ENCODE peak calls at places on chromosomes 5 and 9, in six cellular contexts. B, C, W, O, E and P are unnamed samples. For H3K4me1, the result is how much of the 10 kb centered on the place peaks cover.

GRCh38 chr9:134944351-134944802 is 26.7 kb upstream of the FCN1 start:
- DNase-seq in B (no peak), C (no peak), W (no peak), O (peak), E (no peak), P (no peak)

GRCh38 chr5:51468196-51468595 is 84.9 kb downstream of the ISL1 start:
- DNase-seq in B (peak), C (no peak), W (no peak), O (no peak), E (no peak), P (no peak)

GRCh38 chr5:7850533-7851239 is at the start of gene CFAP90:
- DNase-seq in B (no peak), C (peak), W (peak), O (peak), E (peak), P (peak)

GRCh38 chr5:108867661-108868060 is 120.0 kb downstream of the FER start:
- DNase-seq in B (no peak), C (no peak), W (no peak), O (no peak), E (no peak), P (no peak)

GRCh38 chr5:59136575-59136974 is 553.7 kb downstream of the RAB3C start:
- DNase-seq in B (no peak), C (no peak), W (no peak), O (no peak), E (no peak), P (no peak)

GRCh38 chr9:10052916-10053315 is 559.9 kb downstream of the PTPRD start:
- DNase-seq in B (no peak), C (no peak), W (no peak), O (no peak), E (no peak), P (no peak)

GRCh38 chr9:133527444-133527920 is 2.7 kb upstream of the MYMK start:
- DNase-seq in B (no peak), C (peak), W (no peak), O (peak), E (peak), P (peak)

GRCh38 chr5:38022621-38023020 is 182.8 kb upstream of the GDNF start:
- DNase-seq in B (no peak), C (no peak), W (no peak), O (no peak), E (no peak), P (no peak)

GRCh38 chr5:125492977-125493376 is 746.5 kb upstream of the ZNF608 start:
- DNase-seq in B (no peak), C (no peak), W (no peak), O (no peak), E (no peak), P (no peak)

GRCh38 chr5:171405615-171406014 is 13.8 kb upstream of the FGF18 start:
- DNase-seq in B (no peak), C (no peak), W (no peak), O (peak), E (peak), P (no peak)

GRCh38 chr9:15354713-15355112 is 47.7 kb upstream of the TTC39B start:
- DNase-seq in B (no peak), C (no peak), W (no peak), O (peak), E (no peak), P (no peak)

DNA sequence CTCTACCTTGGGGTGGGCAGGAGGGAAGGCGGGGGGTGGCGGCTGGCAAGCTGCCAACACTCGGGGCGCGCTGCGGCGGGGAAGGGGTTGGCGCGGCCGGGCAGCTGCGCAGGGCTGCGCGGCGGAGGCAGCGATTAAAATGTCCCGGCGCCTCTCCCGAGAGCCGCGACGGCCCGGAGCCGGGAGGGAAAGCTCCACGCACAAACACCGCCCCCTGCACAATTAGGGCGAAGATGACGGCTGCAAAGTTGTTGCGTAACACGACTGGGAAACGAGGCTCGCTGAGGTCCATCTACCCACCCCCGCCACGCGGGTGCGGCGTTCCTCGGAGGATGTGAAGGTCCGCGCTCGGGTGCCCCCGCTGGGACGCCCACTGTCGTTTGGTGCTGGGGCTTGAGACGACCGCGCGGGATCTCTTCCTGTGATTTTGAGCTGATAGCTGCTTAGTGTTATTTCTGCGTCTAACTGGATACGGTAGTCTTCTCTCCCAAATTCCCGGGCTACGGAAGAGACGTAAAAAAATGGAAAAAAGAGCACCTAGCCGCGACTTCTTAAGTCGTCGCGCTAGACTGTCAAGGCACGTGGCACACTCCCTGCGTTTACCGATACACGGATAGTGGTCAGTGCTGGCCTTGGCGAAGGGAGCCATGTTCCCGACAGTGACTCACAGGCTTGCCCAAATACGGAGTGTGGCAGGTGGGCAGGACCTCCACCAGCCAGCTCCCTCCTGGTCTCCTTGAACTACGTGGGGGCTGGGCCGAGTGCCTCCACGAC is 958 bp upstream of the NFIL3 start:
- DNase-seq in B (peak), C (peak), W (peak), O (peak), E (peak), P (peak)
- TF ChIP-seq CTCF in B (peak), C (no peak), W (no peak), O (no peak), E (peak), P (no peak)

GRCh38 chr5:96654209-96654608 is 8.0 kb upstream of the CAST start:
- DNase-seq in B (no peak), C (no peak), W (no peak), O (no peak), E (no peak), P (no peak)

GRCh38 chr5:96651047-96651446 is 11.1 kb upstream of the CAST start:
- DNase-seq in B (no peak), C (no peak), W (no peak), O (no peak), E (no peak), P (no peak)

GRCh38 chr5:96649938-96650540 is 12.1 kb upstream of the CAST start:
- DNase-seq in B (no peak), C (no peak), W (no peak), O (no peak), E (peak), P (no peak)

GRCh38 chr5:96652769-96653455 is 9.3 kb upstream of the CAST start:
- DNase-seq in B (peak), C (no peak), W (no peak), O (peak), E (peak), P (no peak)

DNA sequence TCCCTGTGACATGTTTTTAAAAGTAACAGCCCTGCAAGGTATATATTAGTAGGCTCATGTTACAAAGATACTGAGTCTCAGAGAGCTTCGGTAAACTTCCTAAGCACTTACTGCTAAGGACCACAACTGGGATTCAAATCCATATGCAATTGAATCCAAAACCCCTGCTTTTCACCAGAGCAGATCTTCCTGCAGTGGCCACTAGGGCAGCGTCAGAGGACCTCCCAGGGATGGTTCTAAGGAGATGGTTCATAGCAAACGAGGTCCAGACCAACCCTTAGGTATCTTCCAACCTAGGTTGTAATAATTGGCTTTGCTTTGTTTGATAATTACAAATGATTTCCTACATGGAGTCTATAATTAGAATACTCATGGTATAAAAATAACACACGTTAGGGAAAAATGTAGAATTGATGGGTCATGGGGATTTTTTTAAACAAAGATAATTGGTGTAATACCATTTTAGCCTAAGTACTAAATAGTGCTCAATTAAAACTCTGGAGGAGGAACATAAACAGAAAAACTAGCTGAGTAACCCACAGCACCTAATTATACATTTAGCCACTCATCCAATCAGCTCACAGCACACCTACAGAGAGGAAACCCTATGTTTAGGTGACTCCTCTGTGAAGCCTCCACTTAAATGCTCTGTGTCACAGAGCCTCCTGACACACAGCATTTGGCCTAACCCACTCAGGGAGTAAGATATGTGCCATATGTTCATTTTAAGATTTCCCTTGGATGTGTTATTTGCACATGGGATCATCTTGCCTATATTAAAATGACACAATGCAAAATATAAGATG is 10.0 kb upstream of the CAST start:
- DNase-seq in B (no peak), C (no peak), W (no peak), O (peak), E (no peak), P (no peak)
- H3K4me1 ChIP-seq in B (under half), C (under half), W (under half), O (under half), E (under half), P (under half)

DNA sequence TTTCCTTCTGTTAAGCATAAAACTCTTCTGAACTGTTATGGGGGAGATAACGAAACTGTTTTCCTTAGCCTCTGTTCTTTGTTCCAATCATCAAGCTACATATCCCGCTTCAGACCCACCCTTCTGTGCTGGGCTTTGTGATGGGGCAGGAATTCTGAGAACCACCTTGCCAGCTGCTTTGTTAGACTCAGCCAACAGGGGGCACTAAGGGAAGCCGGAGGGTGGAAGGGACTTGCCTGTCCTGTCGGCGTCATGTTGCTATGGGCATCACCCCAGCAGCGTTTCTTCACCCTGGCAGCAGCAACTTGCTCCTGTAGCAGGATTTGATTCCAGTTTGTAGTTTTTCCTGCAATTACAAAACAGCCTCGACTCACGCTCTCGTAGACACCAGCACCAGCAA is 169.1 kb downstream of the CAAP1 start:
- DNase-seq in B (no peak), C (no peak), W (peak), O (peak), E (no peak), P (peak)
- TF ChIP-seq CTCF in B (peak), C (no peak), W (no peak), O (peak), E (peak), P (no peak)

GRCh38 chr5:14166437-14166836 is 23.3 kb downstream of the TRIO start:
- DNase-seq in B (no peak), C (no peak), W (no peak), O (no peak), E (peak), P (no peak)
- H3K4me1 ChIP-seq in B (under half), C (under half), W (under half), O (under half), E (under half), P (under half)

GRCh38 chr9:82331091-82331490 is 342.5 kb downstream of the SPATA31D1 start:
- DNase-seq in B (no peak), C (no peak), W (no peak), O (no peak), E (no peak), P (no peak)

GRCh38 chr9:82334286-82334685 is 345.7 kb downstream of the SPATA31D1 start:
- DNase-seq in B (no peak), C (no peak), W (no peak), O (no peak), E (peak), P (no peak)

GRCh38 chr9:82332018-82332773 is 343.6 kb downstream of the SPATA31D1 start:
- DNase-seq in B (peak), C (no peak), W (no peak), O (no peak), E (peak), P (no peak)

GRCh38 chr9:82333671-82334070 is 345.1 kb downstream of the SPATA31D1 start:
- DNase-seq in B (peak), C (no peak), W (no peak), O (no peak), E (peak), P (no peak)

DNA sequence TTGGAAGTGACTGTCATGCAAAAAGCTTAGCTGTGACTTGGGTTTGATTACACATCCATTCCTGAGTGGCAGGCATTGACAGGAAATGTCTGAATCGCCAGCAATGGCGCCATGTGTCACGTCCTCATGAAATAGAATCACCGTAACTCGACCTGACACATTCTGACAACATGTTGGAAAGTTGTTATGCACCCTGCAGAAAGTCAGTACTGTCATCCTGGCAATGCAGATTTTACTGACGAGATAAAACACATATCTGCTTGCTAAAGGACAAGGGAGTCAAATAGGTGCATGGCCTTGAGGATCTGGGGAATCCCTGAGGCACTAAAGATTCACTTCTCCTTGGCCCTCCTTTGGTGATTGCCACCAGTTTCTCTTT is 344.2 kb downstream of the SPATA31D1 start:
- DNase-seq in B (peak), C (no peak), W (no peak), O (no peak), E (peak), P (no peak)
- TF ChIP-seq CTCF in B (no peak), C (no peak), W (no peak), O (no peak), E (no peak), P (no peak)

DNA sequence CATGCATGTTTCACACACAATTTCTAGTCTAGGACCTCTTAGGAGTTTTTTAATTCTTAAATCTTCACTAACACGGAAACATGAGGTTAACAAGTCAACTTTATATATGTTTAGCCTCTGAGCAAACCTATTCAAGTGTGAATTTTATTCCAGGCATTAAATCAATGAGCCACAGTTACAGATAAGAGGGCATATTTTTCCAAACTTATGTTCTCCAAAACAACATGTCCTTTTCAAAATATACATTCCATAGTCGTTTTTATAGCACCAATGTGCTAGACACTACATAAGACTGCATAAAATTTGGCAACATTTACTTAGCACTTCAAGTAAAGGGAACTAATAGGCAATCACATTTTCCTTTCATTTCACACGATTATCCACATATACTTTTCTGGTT is 6.5 kb downstream of the TMEM245 start:
- DNase-seq in B (no peak), C (no peak), W (no peak), O (no peak), E (no peak), P (no peak)
- H3K4me1 ChIP-seq in B (under half), C (half or more), W (under half), O (half or more), E (under half), P (under half)